ENCODE peak calls at places on chromosomes 3 and 15, in five cellular contexts. R is suprapubic skin, O is GM23338, P is heart left ventricle, Q is H1. H is an unnamed sample. For H3K4me1 and H3K36me3, the result is how much of the 10 kb centered on the place peaks cover.

GRCh38 chr3:157471051-157471450 is 32.2 kb downstream of the VEPH1 start:
- DNase-seq in R (no peak), O (no peak), P (no peak), Q (no peak), H (no peak)

GRCh38 chr3:190697901-190698300 is 164.6 kb downstream of the GMNC start:
- DNase-seq in R (no peak), O (no peak), P (no peak), Q (no peak), H (no peak)

GRCh38 chr3:12308517-12308916 is 19.6 kb downstream of the PPARG start:
- DNase-seq in R (no peak), O (no peak), P (no peak), Q (no peak), H (no peak)

GRCh38 chr3:196619213-196619612 is 20.3 kb upstream of the NRROS start:
- DNase-seq in R (no peak), O (no peak), P (no peak), Q (no peak), H (no peak)

GRCh38 chr3:108085821-108086350 is 4.9 kb downstream of the CD47 start:
- DNase-seq in R (no peak), O (no peak), P (no peak), Q (no peak), H (no peak)

GRCh38 chr3:9809615-9810356 is at the start of gene TTLL3:
- DNase-seq in R (peak), O (peak), P (peak), Q (peak), H (peak)

GRCh38 chr3:66432767-66433521 is 67.9 kb downstream of the LRIG1 start:
- DNase-seq in R (no peak), O (no peak), P (no peak), Q (no peak), H (peak)

GRCh38 chr3:30124435-30125390 is 481.7 kb upstream of the TGFBR2 start:
- DNase-seq in R (no peak), O (peak), P (no peak), Q (no peak), H (no peak)

GRCh38 chr15:43253431-43254403 is 13.0 kb downstream of the TGM5 start:
- DNase-seq in R (no peak), O (no peak), P (no peak), Q (no peak), H (no peak)

GRCh38 chr15:89777821-89778380 is 1.8 kb downstream of the MESP2 start:
- DNase-seq in R (no peak), O (no peak), P (no peak), Q (no peak), H (no peak)

GRCh38 chr3:184198509-184198908 is 12.5 kb downstream of the ABCF3 start:
- DNase-seq in R (no peak), O (no peak), P (no peak), Q (no peak), H (no peak)

GRCh38 chr3:38070013-38070412 is 31.0 kb downstream of the DLEC1 start:
- DNase-seq in R (no peak), O (no peak), P (no peak), Q (no peak), H (no peak)

GRCh38 chr3:10599017-10599416 is 93.6 kb upstream of the ATP2B2 start:
- DNase-seq in R (no peak), O (no peak), P (no peak), Q (no peak), H (no peak)

DNA sequence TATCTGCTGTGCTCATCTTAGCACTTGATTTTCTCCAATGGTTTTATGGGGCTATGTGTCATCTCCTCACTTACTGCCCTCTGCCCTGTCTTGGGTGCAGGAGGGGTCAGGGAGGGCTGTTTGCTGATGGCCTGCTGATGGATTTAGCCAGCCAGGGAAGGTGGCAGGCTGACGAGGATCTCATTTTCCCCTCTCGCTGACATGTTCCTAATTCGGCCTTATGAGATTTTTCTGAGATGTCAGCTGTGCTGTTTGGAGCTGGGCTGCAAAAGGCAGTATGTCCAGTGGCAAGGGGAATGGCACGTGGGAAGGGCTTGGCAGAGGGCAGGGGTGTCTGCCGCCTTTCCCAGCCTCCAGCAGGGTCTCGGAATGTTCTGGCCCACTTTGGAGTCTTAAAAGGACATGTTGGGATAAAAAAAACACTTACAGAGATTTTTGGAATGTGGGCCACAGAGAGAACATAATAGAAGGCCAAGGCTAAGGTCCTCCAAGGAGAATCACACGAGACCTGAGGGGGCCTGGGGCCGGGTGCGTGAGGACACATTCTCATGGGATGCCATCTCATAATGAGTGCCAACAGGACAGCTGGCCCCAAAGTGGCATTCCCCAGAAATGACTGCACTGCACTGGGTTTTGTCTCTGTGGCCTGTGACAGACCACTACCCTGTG is 303.8 kb downstream of the TLE3 start:
- DNase-seq in R (no peak), O (no peak), P (no peak), Q (no peak), H (peak)
- H3K27ac ChIP-seq in R (peak), O (no peak), P (no peak), Q (no peak), H (peak)

GRCh38 chr3:41365973-41366372 is 166.7 kb downstream of the CTNNB1 start:
- DNase-seq in R (no peak), O (peak), P (no peak), Q (no peak), H (no peak)

GRCh38 chr3:41364736-41365135 is 165.4 kb downstream of the CTNNB1 start:
- DNase-seq in R (no peak), O (peak), P (no peak), Q (no peak), H (no peak)

GRCh38 chr3:41362638-41363559 is 163.6 kb downstream of the CTNNB1 start:
- DNase-seq in R (no peak), O (peak), P (no peak), Q (peak), H (no peak)

GRCh38 chr3:41369838-41370237 is 170.5 kb downstream of the CTNNB1 start:
- DNase-seq in R (no peak), O (peak), P (no peak), Q (no peak), H (no peak)

GRCh38 chr3:41363830-41364523 is 164.7 kb downstream of the CTNNB1 start:
- DNase-seq in R (no peak), O (no peak), P (no peak), Q (no peak), H (no peak)
- H3K4me1 ChIP-seq in R (under half), O (half or more), P (under half), Q (under half), H (under half)

GRCh38 chr3:187722206-187722612 is 19.9 kb upstream of the RTP2 start:
- DNase-seq in R (no peak), O (peak), P (no peak), Q (no peak), H (no peak)
- H3K36me3 ChIP-seq in R (half or more), O (under half), P (under half), Q (under half), H (half or more)

GRCh38 chr15:95328559-95328958 is 1001.9 kb upstream of the NR2F2 start:
- DNase-seq in R (no peak), O (no peak), P (no peak), Q (no peak), H (no peak)

GRCh38 chr15:95325763-95326688 is 1004.5 kb upstream of the NR2F2 start:
- DNase-seq in R (no peak), O (no peak), P (no peak), Q (no peak), H (peak)

GRCh38 chr15:95326689-95327525 is 1003.6 kb upstream of the NR2F2 start:
- DNase-seq in R (no peak), O (peak), P (peak), Q (peak), H (peak)

GRCh38 chr15:95327661-95328060 is 1002.8 kb upstream of the NR2F2 start:
- DNase-seq in R (no peak), O (peak), P (no peak), Q (no peak), H (peak)

DNA sequence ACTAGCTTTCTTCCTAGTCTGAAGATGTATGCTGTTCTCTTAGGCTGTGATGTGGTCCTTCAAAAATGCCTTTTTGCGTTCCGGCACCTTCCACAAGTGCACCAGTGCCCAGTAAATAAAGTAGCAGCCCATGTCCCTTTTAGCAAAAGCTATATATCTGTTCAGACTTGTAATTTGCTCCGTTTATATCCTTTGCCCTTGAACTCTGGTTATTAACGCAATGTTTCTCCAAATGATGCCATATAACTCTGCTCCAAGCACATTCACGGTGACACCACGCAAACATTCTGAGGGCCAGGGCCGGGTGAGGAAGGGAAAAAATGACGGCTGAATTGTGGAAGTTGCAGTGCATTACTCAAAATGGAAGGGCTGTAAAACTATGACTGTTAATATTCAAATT is 1001.1 kb upstream of the NR2F2 start:
- DNase-seq in R (no peak), O (no peak), P (no peak), Q (no peak), H (no peak)
- H3K27ac ChIP-seq in R (no peak), O (no peak), P (peak), Q (no peak), H (peak)